ENCODE peak calls at places on chromosomes 5 and 9, in four cellular contexts. One of them, this sample, is unnamed.

GRCh38 chr5:140322751-140323731 is 20.1 kb upstream of the PFDN1 start:
- DNase-seq in osteoblast: peak; percentile 92
- DNase-seq in neural progenitor cell: peak; percentile 33
- DNase-seq in adipocyte: peak; percentile 65
- DNase-seq in this sample: no peak

GRCh38 chr9:33458444-33458843 is 11.1 kb upstream of the AQP3 start:
- DNase-seq in osteoblast: no peak
- DNase-seq in neural progenitor cell: no peak
- DNase-seq in adipocyte: no peak
- DNase-seq in this sample: no peak

GRCh38 chr5:93941897-93942296 is 200.5 kb upstream of the POU5F2 start:
- DNase-seq in osteoblast: no peak
- DNase-seq in neural progenitor cell: no peak
- DNase-seq in adipocyte: no peak
- DNase-seq in this sample: no peak

GRCh38 chr5:56656816-56657740 is 158.3 kb upstream of the MAP3K1 start:
- DNase-seq in osteoblast: no peak
- DNase-seq in neural progenitor cell: no peak
- DNase-seq in adipocyte: peak; percentile 34
- DNase-seq in this sample: no peak

GRCh38 chr5:39216621-39217020 is 2.7 kb downstream of the FYB1 start:
- DNase-seq in osteoblast: no peak
- DNase-seq in neural progenitor cell: no peak
- DNase-seq in adipocyte: no peak
- DNase-seq in this sample: no peak

GRCh38 chr5:79971156-79971555 is 19.9 kb downstream of the MTX3 start:
- DNase-seq in osteoblast: no peak
- DNase-seq in neural progenitor cell: no peak
- DNase-seq in adipocyte: peak; percentile 42
- DNase-seq in this sample: no peak

GRCh38 chr9:20477940-20478620 is 144.2 kb downstream of the MLLT3 start:
- DNase-seq in osteoblast: no peak
- DNase-seq in neural progenitor cell: peak; percentile 14
- DNase-seq in adipocyte: no peak
- DNase-seq in this sample: peak; percentile 11

GRCh38 chr5:75034137-75034739 is 18.1 kb downstream of the GCNT4 start:
- DNase-seq in osteoblast: no peak
- DNase-seq in neural progenitor cell: no peak
- DNase-seq in adipocyte: no peak
- DNase-seq in this sample: no peak

GRCh38 chr5:151155777-151156731 is 1.5 kb downstream of the ANXA6 start:
- DNase-seq in osteoblast: peak; percentile 94
- DNase-seq in neural progenitor cell: peak; percentile 24
- DNase-seq in adipocyte: peak; percentile 62
- DNase-seq in this sample: no peak

GRCh38 chr5:128274441-128274840 is 190.9 kb downstream of the SLC12A2 start:
- DNase-seq in osteoblast: no peak
- DNase-seq in neural progenitor cell: no peak
- DNase-seq in adipocyte: no peak
- DNase-seq in this sample: no peak

GRCh38 chr9:13845460-13845859 is 468.5 kb downstream of the NFIB start:
- DNase-seq in osteoblast: no peak
- DNase-seq in neural progenitor cell: no peak
- DNase-seq in adipocyte: no peak
- DNase-seq in this sample: no peak

GRCh38 chr5:137370096-137370495 is 129.0 kb downstream of the SPOCK1 start:
- DNase-seq in osteoblast: no peak
- DNase-seq in neural progenitor cell: no peak
- DNase-seq in adipocyte: peak; percentile 36
- DNase-seq in this sample: no peak

GRCh38 chr9:134912126-134912840 is 5.4 kb downstream of the FCN1 start:
- DNase-seq in osteoblast: no peak
- DNase-seq in neural progenitor cell: no peak
- DNase-seq in adipocyte: no peak
- DNase-seq in this sample: no peak

GRCh38 chr5:135156715-135157404 is 122.8 kb upstream of the PITX1 start:
- DNase-seq in osteoblast: no peak
- DNase-seq in neural progenitor cell: no peak
- DNase-seq in adipocyte: no peak
- DNase-seq in this sample: no peak

GRCh38 chr5:140186155-140186753 is 11.3 kb downstream of the CYSTM1 start:
- DNase-seq in osteoblast: no peak
- DNase-seq in neural progenitor cell: no peak
- DNase-seq in adipocyte: no peak
- DNase-seq in this sample: no peak

GRCh38 chr5:150164640-150165039 is 1.9 kb upstream of the CDX1 start:
- DNase-seq in osteoblast: no peak
- DNase-seq in neural progenitor cell: no peak
- DNase-seq in adipocyte: no peak
- DNase-seq in this sample: no peak

DNA sequence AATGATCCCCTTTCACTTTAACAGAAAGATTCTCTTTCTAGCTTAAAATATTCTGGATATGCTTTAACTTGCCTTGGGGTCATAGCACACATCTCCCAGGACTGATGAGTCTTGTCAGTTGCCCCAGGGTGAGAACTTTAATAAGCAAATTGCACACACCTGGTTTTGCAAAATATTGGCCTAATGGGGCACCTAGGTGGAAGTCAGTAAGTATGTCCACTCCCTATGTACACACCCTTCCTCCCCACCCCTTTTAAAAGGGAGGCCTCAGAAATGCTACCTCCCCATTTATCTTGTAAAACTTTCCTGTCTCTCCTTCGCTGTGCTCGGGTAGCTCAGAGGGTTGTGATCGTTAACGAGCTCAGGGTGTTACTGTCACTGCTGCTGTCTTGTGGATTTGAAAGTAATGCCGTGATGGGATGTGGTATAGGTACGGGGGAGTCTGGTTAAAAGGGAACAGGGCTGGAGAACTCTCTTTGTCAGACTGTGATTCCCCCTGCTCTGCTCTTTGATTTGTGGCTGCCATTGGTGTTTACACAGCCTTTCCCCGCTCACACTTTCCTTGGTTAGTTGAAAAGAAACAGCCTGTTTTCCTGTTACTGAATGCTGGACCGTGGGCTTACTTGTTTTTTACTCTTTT is 26.1 kb downstream of the ZNF462 start:
- DNase-seq in osteoblast: no peak
- DNase-seq in neural progenitor cell: no peak
- DNase-seq in adipocyte: no peak
- DNase-seq in this sample: no peak
- H3K4me1 ChIP-seq in osteoblast: peaks cover 37% of the 10 kb centered on the region
- H3K4me1 ChIP-seq in neural progenitor cell: peaks cover 58% of the 10 kb centered on the region
- H3K4me1 ChIP-seq in adipocyte: peaks cover 53% of the 10 kb centered on the region
- H3K4me1 ChIP-seq in this sample: peaks cover 51% of the 10 kb centered on the region

GRCh38 chr5:72286798-72287197 is 33.2 kb downstream of the MRPS27 start:
- DNase-seq in osteoblast: no peak
- DNase-seq in neural progenitor cell: no peak
- DNase-seq in adipocyte: no peak
- DNase-seq in this sample: no peak
- H3K36me3 ChIP-seq in osteoblast: peaks cover 9% of the 10 kb centered on the region
- H3K36me3 ChIP-seq in neural progenitor cell: peaks cover 9% of the 10 kb centered on the region
- H3K36me3 ChIP-seq in adipocyte: peaks cover 18% of the 10 kb centered on the region
- H3K36me3 ChIP-seq in this sample: peaks cover 9% of the 10 kb centered on the region

GRCh38 chr5:34585601-34586104 is 70.5 kb upstream of the RAI14 start:
- DNase-seq in osteoblast: no peak
- DNase-seq in neural progenitor cell: no peak
- DNase-seq in adipocyte: no peak
- DNase-seq in this sample: no peak
- H3K4me1 ChIP-seq in osteoblast: peaks cover 29% of the 10 kb centered on the region
- H3K4me1 ChIP-seq in neural progenitor cell: peaks cover 17% of the 10 kb centered on the region
- H3K4me1 ChIP-seq in adipocyte: peaks cover 30% of the 10 kb centered on the region
- H3K4me1 ChIP-seq in this sample: no peaks in the 10 kb centered on the region

GRCh38 chr5:175025046-175025445 is 300.7 kb downstream of the MSX2 start:
- DNase-seq in osteoblast: no peak
- DNase-seq in neural progenitor cell: no peak
- DNase-seq in adipocyte: no peak
- DNase-seq in this sample: no peak
- H3K36me3 ChIP-seq in osteoblast: no peaks in the 10 kb centered on the region
- H3K36me3 ChIP-seq in neural progenitor cell: no peaks in the 10 kb centered on the region
- H3K36me3 ChIP-seq in adipocyte: no peaks in the 10 kb centered on the region
- H3K36me3 ChIP-seq in this sample: no peaks in the 10 kb centered on the region

DNA sequence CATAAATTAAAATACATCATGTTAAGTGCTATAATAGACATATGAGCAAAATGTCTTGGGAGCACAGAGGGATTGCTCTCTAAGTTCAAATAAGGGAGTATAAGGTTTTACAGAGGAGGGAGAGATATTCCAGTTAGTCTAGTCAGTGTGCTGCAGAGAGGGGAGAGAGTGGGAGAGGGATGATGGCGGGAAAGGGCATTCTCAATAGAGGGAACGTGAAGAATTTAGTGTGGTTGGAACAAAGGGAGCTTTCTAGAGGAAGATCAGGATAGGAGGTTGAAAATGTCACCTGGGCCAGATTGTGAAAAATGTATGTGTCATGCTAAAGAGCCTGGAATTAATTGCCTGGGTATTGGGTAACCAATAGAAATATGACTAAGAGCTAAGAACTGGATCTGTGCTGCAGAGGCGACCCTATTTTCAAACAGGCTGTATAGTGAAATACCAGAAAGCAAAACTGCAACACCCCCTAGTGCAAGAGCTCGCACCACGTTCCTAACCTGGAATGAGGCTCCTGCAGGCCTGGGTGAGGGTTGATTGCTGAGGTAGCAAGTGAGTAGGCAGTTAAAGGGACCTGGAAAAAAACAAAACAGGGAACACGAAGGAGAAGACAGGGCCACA is 791.8 kb upstream of the C9orf72 start:
- DNase-seq in osteoblast: no peak
- DNase-seq in neural progenitor cell: peak; percentile 52
- DNase-seq in adipocyte: no peak
- DNase-seq in this sample: no peak
- H3K4me1 ChIP-seq in osteoblast: no peaks in the 10 kb centered on the region
- H3K4me1 ChIP-seq in neural progenitor cell: peaks cover 19% of the 10 kb centered on the region
- H3K4me1 ChIP-seq in adipocyte: peaks cover 9% of the 10 kb centered on the region
- H3K4me1 ChIP-seq in this sample: no peaks in the 10 kb centered on the region

DNA sequence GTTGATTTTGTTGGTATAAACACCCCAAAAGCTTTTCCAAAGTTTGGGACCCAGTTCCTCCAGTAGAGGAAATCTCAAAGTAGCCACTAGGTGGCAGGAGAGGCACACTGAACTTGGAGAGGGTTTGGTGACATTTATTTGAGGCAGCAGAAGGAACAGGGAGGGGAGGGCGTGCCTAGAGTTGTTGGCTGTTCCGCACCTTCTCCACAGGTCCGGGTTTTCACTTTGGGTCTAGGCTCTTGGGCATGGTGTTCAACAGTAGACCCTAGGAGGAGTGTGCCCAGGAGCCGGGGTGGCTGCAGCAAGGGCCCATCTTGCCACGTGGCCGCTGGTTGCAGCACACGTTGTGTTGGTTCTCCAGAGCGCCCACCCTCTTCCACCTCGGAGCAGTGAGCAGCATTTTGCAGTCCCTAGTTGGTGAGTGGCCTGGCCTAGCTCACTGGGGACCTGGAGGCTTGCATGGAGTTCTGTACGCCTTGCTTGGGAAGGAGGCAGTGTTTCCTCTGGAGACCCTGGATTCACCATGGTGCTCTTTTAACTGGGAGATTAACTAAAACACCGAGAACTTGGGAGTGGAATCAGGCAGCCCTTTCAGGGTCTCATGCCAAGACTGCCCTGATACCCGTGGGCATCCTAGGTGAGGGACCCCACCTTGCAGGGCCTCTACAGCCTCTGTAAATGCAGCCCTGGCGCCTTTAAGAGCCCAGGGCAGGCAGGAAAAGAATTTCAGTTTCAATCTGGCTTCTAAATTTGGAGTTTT is 28.2 kb downstream of the PTPA start:
- DNase-seq in osteoblast: peak; percentile 95
- DNase-seq in neural progenitor cell: peak; percentile 86
- DNase-seq in adipocyte: peak; percentile 95
- DNase-seq in this sample: peak; percentile 88
- H3K36me3 ChIP-seq in osteoblast: peaks cover 28% of the 10 kb centered on the region
- H3K36me3 ChIP-seq in neural progenitor cell: no peaks in the 10 kb centered on the region
- H3K36me3 ChIP-seq in adipocyte: peaks cover 22% of the 10 kb centered on the region
- H3K36me3 ChIP-seq in this sample: peaks cover 37% of the 10 kb centered on the region